ENCODE peak calls at places on chromosomes 13 and 19, in four cellular contexts. E is A549, F is mammary epithelial cell, K is fibroblast of lung. P is an unnamed sample.

GRCh38 chr13:33169273-33169980 is 116.1 kb downstream of the STARD13 start:
- DNase-seq in F (peak), K (peak), E (no peak), P (peak)

GRCh38 chr19:11279505-11280236 is 16.3 kb upstream of the TSPAN16 start:
- DNase-seq in F (no peak), E (no peak), K (peak), P (peak)

GRCh38 chr19:47991191-47991808 is 670 bp downstream of the BSPH1 start:
- DNase-seq in F (no peak), K (no peak), E (no peak), P (no peak)

GRCh38 chr13:46374710-46375109 is 12.3 kb downstream of the RUBCNL start:
- DNase-seq in F (no peak), E (no peak), K (no peak), P (no peak)

GRCh38 chr13:36385471-36385870 is 39.3 kb upstream of the SPART start:
- DNase-seq in F (peak), E (no peak), K (peak), P (no peak)

GRCh38 chr13:113938716-113939115 is 35.2 kb downstream of the C13orf46 start:
- DNase-seq in K (no peak), E (no peak), F (no peak), P (no peak)

GRCh38 chr19:47369923-47370625 is 21.0 kb downstream of the DHX34 start:
- DNase-seq in E (no peak), F (no peak), K (peak), P (peak)

GRCh38 chr13:53368948-53369347 is 340.3 kb downstream of the OLFM4 start:
- DNase-seq in K (no peak), F (no peak), E (no peak), P (no peak)

GRCh38 chr13:54742984-54743383 is 1714.4 kb downstream of the OLFM4 start:
- DNase-seq in K (no peak), E (no peak), F (no peak), P (no peak)

GRCh38 chr13:46844431-46844830 is 47.5 kb upstream of the ESD start:
- DNase-seq in F (peak), K (peak), E (no peak), P (no peak)

GRCh38 chr19:4584670-4585460 is 25.4 kb upstream of the SEMA6B start:
- DNase-seq in E (no peak), F (no peak), K (no peak), P (no peak)

GRCh38 chr19:50481351-50482149 is 4.9 kb upstream of the GARIN5A start:
- DNase-seq in K (no peak), F (no peak), E (no peak), P (no peak)

GRCh38 chr13:23671902-23672301 is 101.7 kb downstream of the TNFRSF19 start:
- DNase-seq in F (no peak), E (no peak), K (peak), P (no peak)

GRCh38 chr13:37651371-37651770 is 52.8 kb upstream of the POSTN start:
- DNase-seq in K (no peak), E (no peak), F (no peak), P (no peak)

GRCh38 chr13:20728579-20729300 is 25.2 kb downstream of the IL17D start:
- DNase-seq in K (no peak), F (no peak), E (no peak), P (no peak)

GRCh38 chr13:107466326-107466725 is 749.0 kb downstream of the LIG4 start:
- DNase-seq in E (no peak), K (peak), F (no peak), P (peak)

GRCh38 chr19:15635016-15635805 is 5.5 kb upstream of the CYP4F3 start:
- DNase-seq in K (no peak), E (no peak), F (peak), P (no peak)

GRCh38 chr13:61563645-61564044 is 148.0 kb upstream of the PCDH20 start:
- DNase-seq in E (no peak), F (no peak), K (no peak), P (no peak)

GRCh38 chr13:112184261-112184660 is 117.3 kb downstream of the SOX1 start:
- DNase-seq in F (no peak), E (no peak), K (no peak), P (no peak)

GRCh38 chr13:30224732-30225131 is 82.6 kb downstream of the KATNAL1 start:
- DNase-seq in E (peak), F (peak), K (peak), P (no peak)

GRCh38 chr13:113220877-113221276 is 11.5 kb downstream of the CUL4A start:
- DNase-seq in K (peak), E (peak), F (no peak), P (peak)

DNA sequence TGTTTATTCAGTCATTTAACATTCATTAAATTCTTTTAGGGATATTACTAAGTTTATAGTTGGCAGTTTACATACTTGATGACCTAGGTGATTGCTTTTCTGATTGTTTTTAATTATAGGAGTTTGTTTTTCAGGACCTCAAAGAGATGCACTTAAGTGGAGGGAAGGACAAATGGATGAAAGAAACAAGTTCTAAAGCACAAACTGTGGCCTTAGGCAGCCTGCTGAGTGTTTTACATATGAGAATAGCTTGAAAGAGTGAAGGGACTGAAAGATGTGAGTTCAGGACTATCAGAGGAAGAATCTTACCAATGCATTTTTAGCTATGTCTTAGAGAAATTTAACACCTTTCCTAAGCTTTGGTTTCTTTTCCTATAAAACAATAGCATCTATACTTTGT is 402.6 kb downstream of the KLF12 start:
- DNase-seq in E (no peak), K (no peak), F (no peak), P (no peak)
- H3K27ac ChIP-seq in E (no peak), K (no peak), F (no peak), P (no peak)

GRCh38 chr19:40716655-40717324 is at the start of the genes COQ8B and ITPKC:
- DNase-seq in K (peak), E (peak), F (peak), P (peak)

GRCh38 chr19:40717325-40717879 is 490 bp downstream of the ITPKC start:
- DNase-seq in K (peak), F (no peak), E (peak), P (peak)

GRCh38 chr19:40714519-40715299 is 2.0 kb downstream of the COQ8B start:
- DNase-seq in E (peak), K (peak), F (peak), P (peak)

GRCh38 chr19:40716031-40716654 is 543 bp downstream of the COQ8B start:
- DNase-seq in K (no peak), E (peak), F (peak), P (peak)

DNA sequence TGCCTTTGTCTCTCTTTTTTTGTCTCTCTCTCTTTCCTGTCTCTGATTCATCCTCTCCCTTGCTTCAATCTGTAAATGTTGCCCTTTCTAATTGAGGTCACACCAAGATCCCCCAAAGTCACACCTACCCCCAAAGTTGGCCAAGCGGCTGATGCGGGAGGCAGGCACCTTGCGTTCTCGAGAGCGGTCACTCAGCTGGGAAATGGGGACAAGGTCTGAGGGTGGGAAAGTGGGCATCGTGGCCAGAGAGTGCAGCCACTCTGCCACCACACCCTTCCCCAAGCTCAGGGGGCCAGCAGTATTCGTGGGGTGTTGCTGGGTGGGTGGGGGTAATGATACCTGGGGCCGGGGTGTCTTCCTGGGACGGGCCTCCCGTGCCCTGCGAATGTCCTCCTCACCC is 2.7 kb downstream of the COQ8B start:
- DNase-seq in K (no peak), F (no peak), E (no peak), P (no peak)
- H3K4me3 ChIP-seq in K (no peak), F (no peak), E (peak), P (no peak)

GRCh38 chr13:110523180-110523579 is 38.3 kb downstream of the RAB20 start:
- DNase-seq in E (no peak), K (no peak), F (no peak), P (no peak)
- H3K27ac ChIP-seq in E (no peak), K (no peak), F (no peak), P (no peak)

DNA sequence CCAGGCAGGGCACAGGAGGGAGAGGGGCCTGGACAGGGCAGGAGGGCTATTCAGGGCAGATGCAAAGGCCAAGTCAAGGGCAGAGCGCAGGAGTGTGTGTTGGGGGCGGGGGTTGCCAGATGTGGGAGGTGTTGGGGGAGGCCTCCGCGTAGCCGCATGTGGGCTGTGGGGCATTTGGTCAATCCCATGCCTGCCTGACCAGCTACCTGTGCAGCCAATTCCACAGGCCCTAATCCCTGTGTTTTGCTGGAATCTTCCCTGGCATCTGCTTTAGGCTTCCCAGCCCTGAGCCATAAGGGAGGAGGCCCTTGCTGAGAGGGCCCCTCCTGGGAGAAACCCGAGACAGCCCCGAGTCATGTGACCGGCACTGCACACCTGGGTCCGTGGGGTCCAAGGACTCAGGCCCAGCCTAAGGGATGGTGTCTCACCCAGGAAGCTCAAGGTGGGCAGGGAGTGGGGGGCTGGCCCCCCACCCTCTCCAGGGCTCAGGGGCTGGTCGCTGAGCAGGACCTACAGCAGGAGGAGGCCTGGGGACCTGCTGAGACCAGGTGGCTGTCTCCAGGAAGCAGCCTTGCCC is 20.3 kb downstream of the RFX1 start:
- DNase-seq in E (no peak), F (no peak), K (no peak), P (no peak)
- H3K4me3 ChIP-seq in E (no peak), F (no peak), K (no peak), P (no peak)

DNA sequence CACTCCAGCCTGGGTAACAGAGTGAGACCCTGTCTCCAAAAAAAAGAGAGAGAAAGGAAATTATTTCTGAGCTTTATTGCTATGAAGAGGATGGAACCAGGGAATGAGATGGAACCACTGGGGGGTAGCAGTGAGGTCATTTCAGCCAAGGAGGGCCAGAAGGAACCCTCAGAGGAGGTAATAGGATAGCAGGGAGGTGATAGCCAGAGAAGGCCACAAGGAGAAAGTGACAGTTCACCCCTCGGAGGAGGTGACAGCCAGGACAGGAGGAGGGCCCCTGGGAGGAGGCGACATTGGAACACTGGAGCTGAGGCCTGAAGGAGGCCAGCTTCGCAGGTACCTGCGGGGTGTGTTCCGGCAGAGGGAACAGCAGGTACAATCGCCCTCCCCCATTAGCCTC is 695 bp upstream of the PGPEP1 start:
- DNase-seq in F (no peak), E (peak), K (no peak), P (no peak)
- H3K27ac ChIP-seq in F (no peak), E (peak), K (no peak), P (no peak)

GRCh38 chr13:72889496-72889895 is 107.6 kb downstream of the PIBF1 start:
- DNase-seq in E (no peak), K (no peak), F (no peak), P (no peak)

GRCh38 chr13:72886272-72887062 is 104.5 kb downstream of the PIBF1 start:
- DNase-seq in K (peak), F (no peak), E (no peak), P (no peak)

GRCh38 chr13:72884111-72884510 is 102.2 kb downstream of the PIBF1 start:
- DNase-seq in K (peak), E (no peak), F (no peak), P (no peak)
- H3K4me3 ChIP-seq in K (no peak), E (no peak), F (no peak), P (no peak)

P was measured in SJSA1.